ENCODE peak calls at places on chromosomes 16 and 17, in five cellular contexts. Z, G, A, M and T are unnamed samples. For H3K36me3, the result is how much of the 10 kb centered on the place peaks cover.

GRCh38 chr17:3827124-3827773 is 18.8 kb downstream of the NCBP3 start:
- DNase-seq in Z (peak), G (peak), A (peak), M (peak), T (no peak)

GRCh38 chr16:13298676-13299075 is 397.3 kb downstream of the SHISA9 start:
- DNase-seq in Z (no peak), G (no peak), A (no peak), M (no peak), T (no peak)

GRCh38 chr17:43632231-43632630 is 29.5 kb downstream of the MEOX1 start:
- DNase-seq in Z (no peak), G (no peak), A (no peak), M (no peak), T (no peak)

GRCh38 chr17:76005263-76006149 is 4.9 kb downstream of the CDK3 start:
- DNase-seq in Z (peak), G (peak), A (peak), M (peak), T (peak)

GRCh38 chr17:51120357-51120738 is 320 bp downstream of the SPAG9 start:
- DNase-seq in Z (peak), G (no peak), A (peak), M (peak), T (peak)

GRCh38 chr17:49379926-49380325 is 17.9 kb upstream of the ZNF652 start:
- DNase-seq in Z (no peak), G (peak), A (no peak), M (no peak), T (no peak)

GRCh38 chr17:2174471-2175293 is 119.8 kb downstream of the HIC1 start:
- DNase-seq in Z (peak), G (peak), A (no peak), M (peak), T (peak)

GRCh38 chr16:10428433-10429168 is 42.7 kb downstream of the ATF7IP2 start:
- DNase-seq in Z (no peak), G (no peak), A (no peak), M (no peak), T (no peak)

GRCh38 chr17:49393491-49394255 is 21.0 kb downstream of the PHB1 start:
- DNase-seq in Z (no peak), G (no peak), A (no peak), M (no peak), T (no peak)

GRCh38 chr17:52419256-52419655 is 260.7 kb upstream of the CA10 start:
- DNase-seq in Z (peak), G (no peak), A (no peak), M (peak), T (no peak)

GRCh38 chr17:10105513-10106001 is 92.8 kb downstream of the GAS7 start:
- DNase-seq in Z (no peak), G (peak), A (no peak), M (no peak), T (peak)

GRCh38 chr16:17173134-17173729 is 297.5 kb downstream of the XYLT1 start:
- DNase-seq in Z (peak), G (peak), A (no peak), M (peak), T (peak)

GRCh38 chr17:81200695-81201580 is 21.8 kb downstream of the CEP131 start:
- DNase-seq in Z (peak), G (peak), A (peak), M (peak), T (peak)

GRCh38 chr16:70577256-70577698 is 53.7 kb downstream of the SF3B3 start:
- DNase-seq in Z (no peak), G (peak), A (no peak), M (no peak), T (no peak)

DNA sequence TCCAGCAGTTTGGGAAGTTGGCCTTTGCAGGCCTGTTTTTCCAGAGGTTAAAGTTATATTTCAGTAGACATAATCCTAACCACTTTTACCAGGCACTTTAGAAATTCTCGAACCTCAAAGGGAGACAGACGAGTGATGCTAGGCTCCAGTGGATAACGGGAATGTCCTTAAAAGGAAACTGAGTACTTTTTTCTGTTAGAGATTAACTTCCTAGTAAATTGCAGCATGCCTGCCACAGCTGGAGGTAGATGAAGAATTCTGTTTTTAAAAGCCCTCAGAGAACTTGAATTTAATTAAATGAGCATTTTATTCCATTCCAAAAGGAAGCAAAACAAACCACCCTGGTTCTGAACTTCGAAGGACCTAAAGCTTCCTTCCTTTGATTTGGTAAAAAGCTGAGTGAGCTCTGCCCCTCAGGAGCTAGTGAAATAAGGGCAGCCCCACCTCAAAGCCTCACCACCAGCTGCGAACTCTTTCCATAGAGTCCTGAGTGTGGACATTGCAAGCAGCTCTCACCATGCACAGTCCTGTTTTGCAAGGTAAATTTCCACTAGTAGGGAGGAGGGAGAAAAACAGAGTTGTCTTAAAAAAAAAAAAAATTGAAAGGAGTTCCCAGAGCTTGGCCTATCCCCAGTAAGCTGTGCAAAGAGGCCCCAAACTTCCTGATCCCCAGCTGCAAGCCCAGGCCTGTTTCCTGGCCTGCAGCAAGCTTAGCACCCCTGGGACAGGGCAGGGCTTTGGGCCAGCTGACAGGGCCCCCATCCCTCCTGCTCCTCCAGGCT is 11.3 kb downstream of the CHD9NB start:
- DNase-seq in Z (peak), G (no peak), A (peak), M (peak), T (peak)
- H3K27ac ChIP-seq in Z (peak), G (no peak), A (peak), M (no peak), T (peak)

GRCh38 chr17:17817552-17817947 is 19.2 kb downstream of the SREBF1 start:
- DNase-seq in Z (no peak), G (no peak), A (no peak), M (no peak), T (no peak)
- H3K36me3 ChIP-seq in Z (under half), G (under half), A (half or more), M (under half), T (under half)

GRCh38 chr17:21551081-21551881 is 141.0 kb upstream of the KCNJ18 start:
- DNase-seq in Z (peak), G (peak), A (peak), M (peak), T (peak)

GRCh38 chr17:21548236-21548635 is 144.1 kb upstream of the KCNJ18 start:
- DNase-seq in Z (no peak), G (peak), A (no peak), M (no peak), T (no peak)

GRCh38 chr17:21545051-21545450 is 147.3 kb upstream of the KCNJ18 start:
- DNase-seq in Z (no peak), G (no peak), A (no peak), M (no peak), T (no peak)

DNA sequence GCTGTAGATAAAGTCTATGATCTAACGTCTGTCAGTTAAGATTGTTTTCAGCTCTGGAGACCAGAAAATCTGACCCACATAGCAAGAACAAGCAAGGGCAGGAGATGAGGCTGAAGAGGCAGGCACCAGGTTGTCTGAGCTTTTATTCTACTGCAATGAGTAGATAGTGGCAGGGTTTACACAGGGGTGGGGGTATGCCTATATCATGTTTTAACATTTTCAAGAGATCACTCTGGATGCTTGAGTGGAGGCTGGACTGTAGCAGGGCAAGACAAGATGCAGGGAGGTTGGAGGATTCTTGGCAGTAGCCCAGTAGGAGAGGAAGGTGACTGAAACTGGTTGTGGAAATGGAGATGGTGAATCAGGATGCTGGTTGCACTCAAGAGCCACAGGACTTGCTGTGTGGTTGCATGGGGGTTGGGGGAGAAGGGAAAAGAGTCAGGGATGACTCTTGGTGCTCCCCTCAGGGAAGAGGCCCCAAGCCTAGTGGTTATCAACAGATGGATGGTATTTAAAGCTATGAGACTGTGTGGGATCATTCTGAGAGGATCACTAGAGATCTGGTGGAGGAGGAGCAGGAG is 143.1 kb upstream of the KCNJ18 start:
- DNase-seq in Z (no peak), G (peak), A (no peak), M (no peak), T (no peak)
- H3K4me3 ChIP-seq in Z (no peak), G (peak), A (no peak), M (no peak), T (no peak)

DNA sequence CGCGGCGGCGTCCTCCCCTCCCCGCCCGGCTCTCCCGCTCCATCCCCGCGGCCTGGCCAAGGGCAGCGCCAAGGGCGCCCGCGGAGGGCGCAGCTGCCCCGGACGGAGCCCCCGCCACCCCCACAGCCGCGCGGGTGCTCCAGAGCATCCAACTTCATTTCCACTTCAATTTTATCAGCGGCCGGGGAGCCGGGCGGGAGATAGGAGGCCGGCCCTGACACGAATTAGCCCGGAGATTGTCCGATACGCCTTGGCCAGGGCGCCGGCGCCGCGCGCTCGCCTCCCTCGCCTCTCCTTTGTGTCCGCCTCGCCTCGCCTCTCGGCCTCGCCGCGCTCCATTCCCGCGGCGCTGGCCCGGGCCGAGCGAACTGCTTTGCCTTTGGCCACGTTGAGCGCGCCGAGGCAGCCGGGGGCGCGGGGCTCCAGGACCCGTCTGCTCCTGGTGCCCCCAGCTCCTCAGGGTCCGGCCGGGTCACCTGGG is 129.1 kb upstream of the LHX1 start:
- DNase-seq in Z (no peak), G (peak), A (no peak), M (peak), T (no peak)
- H3K27ac ChIP-seq in Z (no peak), G (no peak), A (no peak), M (no peak), T (no peak)

GRCh38 chr16:4687946-4688673 is 5.3 kb upstream of the NUDT16L1 start:
- DNase-seq in Z (no peak), G (no peak), A (no peak), M (no peak), T (no peak)

GRCh38 chr16:4688674-4689045 is 4.7 kb upstream of the NUDT16L1 start:
- DNase-seq in Z (no peak), G (no peak), A (no peak), M (no peak), T (no peak)

GRCh38 chr16:4685776-4686496 is 7.4 kb upstream of the NUDT16L1 start:
- DNase-seq in Z (no peak), G (no peak), A (no peak), M (no peak), T (no peak)

GRCh38 chr16:4686497-4687210 is 6.7 kb upstream of the NUDT16L1 start:
- DNase-seq in Z (no peak), G (no peak), A (no peak), M (no peak), T (no peak)

GRCh38 chr16:4687416-4687815 is 5.9 kb upstream of the NUDT16L1 start:
- DNase-seq in Z (no peak), G (no peak), A (no peak), M (no peak), T (no peak)
- H3K36me3 ChIP-seq in Z (under half), G (under half), A (half or more), M (under half), T (half or more)